ENCODE peak calls at places on chromosomes 4 and X, in seven cellular contexts. M is endothelial cell of umbilical vein, W is HCT116, Q is prostate gland, F is tibial artery, D is colonic mucosa, C is upper lobe of left lung. I is an unnamed sample.

GRCh38 chr4:182809417-182810102 is 107.6 kb downstream of the DCTD start:
- DNase-seq in F (no peak), D (no peak), W (peak; percentile 18), C (no peak), M (no peak), Q (no peak), I (no peak)

GRCh38 chrX:96394566-96394965 is 290.1 kb upstream of the DIAPH2 start:
- DNase-seq in D (no peak), M (no peak), Q (no peak), W (no peak), C (no peak), F (no peak), I (no peak)

GRCh38 chr4:108965031-108965430 is 202.2 kb upstream of the ETNPPL start:
- DNase-seq in M (no peak), D (no peak), F (no peak), C (no peak), Q (no peak), W (no peak), I (no peak)

GRCh38 chrX:76433219-76433618 is 5.7 kb downstream of the MAGEE1 start:
- DNase-seq in W (no peak), M (no peak), F (no peak), C (no peak), D (no peak), Q (no peak), I (no peak)

GRCh38 chrX:70494441-70494840 is 49.8 kb downstream of the DLG3 start:
- DNase-seq in D (no peak), M (no peak), W (no peak), C (no peak), F (no peak), Q (no peak), I (no peak)

GRCh38 chr4:100688368-100688767 is 170.5 kb upstream of the EMCN start:
- DNase-seq in Q (no peak), M (no peak), W (no peak), D (no peak), C (no peak), F (no peak), I (no peak)

GRCh38 chr4:162056947-162057346 is 106.9 kb downstream of the FSTL5 start:
- DNase-seq in C (peak; percentile 22), M (peak; percentile 7), D (no peak), Q (no peak), F (no peak), W (no peak), I (no peak)

GRCh38 chrX:87409113-87409841 is 108.3 kb upstream of the KLHL4 start:
- DNase-seq in D (peak; percentile 18), C (no peak), M (peak; percentile 96), Q (no peak), W (no peak), F (peak; percentile 31), I (peak; percentile 81)

GRCh38 chrX:346034-346813 is 27.6 kb upstream of the GTPBP6 start:
- DNase-seq in C (peak; percentile 77), F (no peak), Q (no peak), W (no peak), D (no peak), M (no peak), I (no peak)

GRCh38 chr4:10094841-10095240 is 21.8 kb downstream of the WDR1 start:
- DNase-seq in F (no peak), Q (no peak), C (no peak), D (no peak), W (no peak), M (no peak), I (no peak)
- H3K4me1 ChIP-seq in F (peaks cover 97% of the 10 kb centered on the region), Q (no peaks in the 10 kb centered on the region), C (peaks cover 61% of the 10 kb centered on the region), D (peaks cover 20% of the 10 kb centered on the region), W (peaks cover 34% of the 10 kb centered on the region), M (peaks cover 85% of the 10 kb centered on the region), I (peaks cover 14% of the 10 kb centered on the region)

DNA sequence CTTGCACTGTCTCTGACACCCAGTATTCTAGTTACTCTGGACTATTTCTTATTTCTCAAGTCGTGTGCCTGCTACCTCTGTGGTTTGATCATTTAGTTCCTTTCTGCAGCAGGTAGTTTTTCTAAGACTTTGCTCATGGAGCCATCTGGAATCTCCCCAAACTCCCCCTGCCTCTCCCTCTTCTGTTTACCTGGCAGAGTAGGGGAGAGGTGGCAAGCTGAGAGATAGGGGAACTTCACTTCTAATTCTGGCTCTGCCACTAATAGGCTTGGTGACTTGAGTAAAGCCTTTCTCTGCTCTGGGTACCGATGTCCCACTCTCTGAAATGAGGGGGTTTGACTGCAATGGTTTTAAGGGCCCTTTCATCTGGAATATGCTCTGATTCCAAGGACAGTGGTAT is 141.3 kb downstream of the CPEB2 start:
- DNase-seq in D (no peak), M (no peak), Q (no peak), W (no peak), F (no peak), C (no peak), I (no peak)
- H3K27ac ChIP-seq in D (no peak overlapping the region), M (no peak overlapping the region), Q (no peak overlapping the region), W (no peak overlapping the region), F (no peak overlapping the region), C (no peak overlapping the region), I (no peak overlapping the region)

GRCh38 chrX:10039821-10040793 is 72.9 kb downstream of the CLDN34 start:
- DNase-seq in Q (no peak), C (no peak), F (no peak), M (peak; percentile 63), D (no peak), W (no peak), I (no peak)
- H3K4me1 ChIP-seq in Q (no peaks in the 10 kb centered on the region), C (no peaks in the 10 kb centered on the region), F (peaks cover 13% of the 10 kb centered on the region), M (peaks cover 28% of the 10 kb centered on the region), D (no peaks in the 10 kb centered on the region), W (no peaks in the 10 kb centered on the region), I (peaks cover 4% of the 10 kb centered on the region)

GRCh38 chrX:130725519-130725918 is 177.5 kb downstream of the ENOX2 start:
- DNase-seq in Q (no peak), D (no peak), F (no peak), M (no peak), C (no peak), W (no peak), I (no peak)

GRCh38 chrX:130728208-130728607 is 174.8 kb downstream of the ENOX2 start:
- DNase-seq in W (no peak), D (no peak), C (no peak), M (no peak), Q (no peak), F (no peak), I (no peak)

GRCh38 chrX:130726661-130727060 is 176.3 kb downstream of the ENOX2 start:
- DNase-seq in Q (no peak), F (peak; percentile 19), D (no peak), W (no peak), M (no peak), C (no peak), I (no peak)
- H3K27ac ChIP-seq in Q (no peak overlapping the region), F (no peak overlapping the region), D (no peak overlapping the region), W (no peak overlapping the region), M (no peak overlapping the region), C (no peak overlapping the region), I (no peak overlapping the region)

GRCh38 chr4:8263397-8263796 is 6.2 kb upstream of the HTRA3 start:
- DNase-seq in Q (no peak), W (no peak), F (no peak), C (no peak), M (no peak), D (no peak), I (no peak)
- H3K4me1 ChIP-seq in Q (no peaks in the 10 kb centered on the region), W (no peaks in the 10 kb centered on the region), F (peaks cover 5% of the 10 kb centered on the region), C (peaks cover 7% of the 10 kb centered on the region), M (peaks cover 4% of the 10 kb centered on the region), D (no peaks in the 10 kb centered on the region), I (peaks cover 10% of the 10 kb centered on the region)

GRCh38 chr4:3257125-3257690 is 8.2 kb downstream of the MSANTD1 start:
- DNase-seq in C (peak; percentile 41), D (peak; percentile 40), Q (no peak), M (no peak), F (peak; percentile 10), W (no peak), I (no peak)
- H3K27ac ChIP-seq in C (no peak overlapping the region), D (no peak overlapping the region), Q (no peak overlapping the region), M (no peak overlapping the region), F (no peak overlapping the region), W (no peak overlapping the region), I (no peak overlapping the region)

GRCh38 chr4:140829825-140830224 is 73.6 kb upstream of the TBC1D9 start:
- DNase-seq in F (no peak), D (no peak), M (no peak), W (no peak), Q (no peak), C (no peak), I (no peak)

DNA sequence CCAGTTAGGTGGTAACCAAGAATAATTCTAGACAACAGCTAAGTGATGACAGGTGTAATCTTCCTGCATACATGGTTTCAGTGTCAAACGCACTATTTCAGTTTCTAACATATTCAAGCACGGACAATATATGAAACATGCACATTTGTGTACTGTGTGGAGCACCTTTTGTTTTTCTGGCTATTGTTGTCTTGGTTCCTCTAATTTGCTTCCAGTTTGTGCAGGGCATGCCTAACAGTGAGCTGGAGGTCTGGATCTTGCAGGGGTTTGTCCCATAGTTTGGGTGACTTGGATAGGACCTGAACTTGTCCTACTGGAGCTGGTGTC is 70.5 kb upstream of the TBC1D9 start:
- DNase-seq in F (no peak), C (no peak), Q (no peak), W (no peak), M (no peak), D (no peak), I (no peak)
- H3K4me1 ChIP-seq in F (no peaks in the 10 kb centered on the region), C (no peaks in the 10 kb centered on the region), Q (no peaks in the 10 kb centered on the region), W (peaks cover 3% of the 10 kb centered on the region), M (no peaks in the 10 kb centered on the region), D (no peaks in the 10 kb centered on the region), I (no peaks in the 10 kb centered on the region)

GRCh38 chr4:2607822-2608221 is 71.4 kb downstream of the FAM193A start:
- DNase-seq in C (no peak), M (no peak), Q (no peak), W (no peak), D (no peak), F (no peak), I (no peak)
- H3K27ac ChIP-seq in C (no peak overlapping the region), M (no peak overlapping the region), Q (no peak overlapping the region), W (no peak overlapping the region), D (no peak overlapping the region), F (no peak overlapping the region), I (no peak overlapping the region)

GRCh38 chr4:1721666-1722550 is 587 bp downstream of the TACC3 start:
- DNase-seq in C (peak; percentile 24), W (no peak), M (no peak), Q (no peak), F (peak; percentile 22), D (no peak), I (no peak)
- H3K4me1 ChIP-seq in C (peaks cover 42% of the 10 kb centered on the region), W (peaks cover 12% of the 10 kb centered on the region), M (peaks cover 27% of the 10 kb centered on the region), Q (peaks cover 23% of the 10 kb centered on the region), F (peaks cover 31% of the 10 kb centered on the region), D (peaks cover 20% of the 10 kb centered on the region), I (peaks cover 58% of the 10 kb centered on the region)

DNA sequence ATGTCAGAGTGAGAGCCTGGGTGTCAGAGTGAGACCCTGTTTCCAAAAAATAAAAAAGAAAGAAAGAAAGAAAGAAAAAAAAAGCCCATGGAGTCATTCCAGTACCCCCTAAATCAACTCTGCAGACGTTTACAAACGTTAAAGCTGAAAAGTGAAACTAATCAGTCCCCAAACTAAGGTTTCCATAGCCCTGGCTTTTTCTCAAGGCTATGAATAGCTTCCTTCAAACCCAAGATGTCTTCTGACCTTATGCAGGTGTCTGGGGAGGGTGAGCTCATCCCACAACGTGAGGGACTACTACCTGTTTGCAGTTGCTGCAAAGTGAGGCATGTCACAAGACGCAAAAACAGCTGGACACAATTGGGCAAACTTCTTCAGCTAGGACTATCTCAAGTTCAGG is 144.0 kb downstream of the SH3KBP1 start:
- DNase-seq in M (no peak), Q (no peak), C (no peak), F (no peak), D (no peak), W (no peak), I (no peak)
- H3K27ac ChIP-seq in M (no peak overlapping the region), Q (no peak overlapping the region), C (no peak overlapping the region), F (no peak overlapping the region), D (no peak overlapping the region), W (no peak overlapping the region), I (no peak overlapping the region)